ENCODE peak calls at places on chromosome 4, in ten cellular contexts. E, N, X, K, J, O, M, P, U and W are unnamed samples.

GRCh38 chr4:184168406-184169019 is 49.2 kb downstream of the ENPP6 start:
- DNase-seq in E (peak), N (peak), X (peak), K (no peak), J (peak), O (peak), M (peak), P (peak), U (peak), W (peak)

GRCh38 chr4:186132577-186133277 is 28.2 kb downstream of the FAM149A start:
- DNase-seq in E (peak), N (peak), X (no peak), K (no peak), J (no peak), O (peak), M (peak), P (peak), U (no peak), W (peak)

GRCh38 chr4:8601086-8601485 is 8.5 kb downstream of the CPZ start:
- DNase-seq in E (no peak), N (no peak), X (no peak), K (no peak), J (peak), O (no peak), M (no peak), P (no peak), U (no peak), W (no peak)

GRCh38 chr4:86909945-86910344 is 17.7 kb upstream of the C4orf36 start:
- DNase-seq in E (no peak), N (no peak), X (no peak), K (no peak), J (no peak), O (no peak), M (no peak), P (no peak), U (no peak), W (no peak)

GRCh38 chr4:182608525-182608924 is 308.7 kb downstream of the DCTD start:
- DNase-seq in E (no peak), N (no peak), X (no peak), K (no peak), J (peak), O (no peak), M (no peak), P (no peak), U (no peak), W (no peak)

GRCh38 chr4:40448875-40449274 is 113.7 kb downstream of the CHRNA9 start:
- DNase-seq in E (no peak), N (no peak), X (no peak), K (no peak), J (no peak), O (peak), M (peak), P (peak), U (no peak), W (no peak)

GRCh38 chr4:103092245-103092644 is 7.4 kb downstream of the BDH2 start:
- DNase-seq in E (no peak), N (no peak), X (no peak), K (no peak), J (no peak), O (no peak), M (no peak), P (no peak), U (no peak), W (no peak)

GRCh38 chr4:4781936-4782754 is 77.3 kb upstream of the MSX1 start:
- DNase-seq in E (peak), N (no peak), X (no peak), K (no peak), J (no peak), O (no peak), M (peak), P (no peak), U (no peak), W (no peak)

GRCh38 chr4:183700407-183700806 is 41.3 kb downstream of the TRAPPC11 start:
- DNase-seq in E (no peak), N (no peak), X (no peak), K (no peak), J (no peak), O (no peak), M (peak), P (peak), U (no peak), W (no peak)

GRCh38 chr4:26310264-26310663 is 10.6 kb upstream of the RBPJ start:
- DNase-seq in E (no peak), N (no peak), X (no peak), K (no peak), J (no peak), O (no peak), M (no peak), P (no peak), U (no peak), W (no peak)

GRCh38 chr4:128220286-128221235 is 67.1 kb downstream of the PGRMC2 start:
- DNase-seq in E (peak), N (no peak), X (no peak), K (no peak), J (no peak), O (peak), M (peak), P (peak), U (no peak), W (peak)

GRCh38 chr4:165700855-165701254 is 172.2 kb upstream of the TLL1 start:
- DNase-seq in E (no peak), N (no peak), X (no peak), K (no peak), J (no peak), O (peak), M (peak), P (peak), U (no peak), W (no peak)

GRCh38 chr4:68904786-68905185 is 46.8 kb downstream of the UGT2A3 start:
- DNase-seq in E (no peak), N (no peak), X (no peak), K (no peak), J (no peak), O (no peak), M (peak), P (peak), U (no peak), W (no peak)

GRCh38 chr4:90159193-90159592 is 32.0 kb downstream of the CCSER1 start:
- DNase-seq in E (no peak), N (no peak), X (no peak), K (no peak), J (no peak), O (no peak), M (peak), P (peak), U (no peak), W (no peak)

GRCh38 chr4:122764071-122764807 is 31.7 kb downstream of the BBS12 start:
- DNase-seq in E (peak), N (no peak), X (no peak), K (no peak), J (no peak), O (no peak), M (peak), P (peak), U (no peak), W (no peak)

GRCh38 chr4:7191546-7192251 is 639 bp upstream of the SORCS2 start:
- DNase-seq in E (no peak), N (no peak), X (no peak), K (no peak), J (peak), O (no peak), M (no peak), P (no peak), U (peak), W (no peak)

GRCh38 chr4:41532880-41533279 is 5.1 kb upstream of the LIMCH1 start:
- DNase-seq in E (peak), N (no peak), X (no peak), K (no peak), J (no peak), O (no peak), M (no peak), P (no peak), U (no peak), W (no peak)

GRCh38 chr4:1987296-1987695 is 21.5 kb downstream of the NELFA start:
- DNase-seq in E (no peak), N (no peak), X (no peak), K (no peak), J (no peak), O (no peak), M (no peak), P (no peak), U (no peak), W (no peak)

GRCh38 chr4:5472166-5472565 is 236.2 kb downstream of the EVC2 start:
- DNase-seq in E (no peak), N (no peak), X (no peak), K (no peak), J (no peak), O (no peak), M (no peak), P (no peak), U (no peak), W (no peak)

GRCh38 chr4:3386486-3386885 is 55.3 kb upstream of the HGFAC start:
- DNase-seq in E (no peak), N (no peak), X (no peak), K (peak), J (no peak), O (no peak), M (peak), P (no peak), U (no peak), W (no peak)

GRCh38 chr4:89021678-89022077 is 35.3 kb downstream of the FAM13A start:
- DNase-seq in E (peak), N (no peak), X (no peak), K (no peak), J (no peak), O (no peak), M (no peak), P (no peak), U (no peak), W (no peak)

GRCh38 chr4:41189076-41189475 is 25.3 kb downstream of the APBB2 start:
- DNase-seq in E (no peak), N (no peak), X (no peak), K (no peak), J (no peak), O (no peak), M (no peak), P (no peak), U (no peak), W (no peak)

GRCh38 chr4:128782076-128782715 is 27.3 kb upstream of the JADE1 start:
- DNase-seq in E (peak), N (no peak), X (peak), K (no peak), J (no peak), O (peak), M (no peak), P (peak), U (no peak), W (no peak)

GRCh38 chr4:158250321-158250720 is 40.0 kb downstream of the TMEM144 start:
- DNase-seq in E (no peak), N (no peak), X (no peak), K (no peak), J (no peak), O (no peak), M (no peak), P (no peak), U (no peak), W (no peak)

GRCh38 chr4:158255727-158256324 is 45.5 kb downstream of the TMEM144 start:
- DNase-seq in E (peak), N (peak), X (no peak), K (no peak), J (no peak), O (peak), M (peak), P (peak), U (no peak), W (peak)

GRCh38 chr4:158254328-158254727 is 44.0 kb downstream of the TMEM144 start:
- DNase-seq in E (no peak), N (no peak), X (no peak), K (no peak), J (no peak), O (no peak), M (no peak), P (no peak), U (no peak), W (no peak)

DNA sequence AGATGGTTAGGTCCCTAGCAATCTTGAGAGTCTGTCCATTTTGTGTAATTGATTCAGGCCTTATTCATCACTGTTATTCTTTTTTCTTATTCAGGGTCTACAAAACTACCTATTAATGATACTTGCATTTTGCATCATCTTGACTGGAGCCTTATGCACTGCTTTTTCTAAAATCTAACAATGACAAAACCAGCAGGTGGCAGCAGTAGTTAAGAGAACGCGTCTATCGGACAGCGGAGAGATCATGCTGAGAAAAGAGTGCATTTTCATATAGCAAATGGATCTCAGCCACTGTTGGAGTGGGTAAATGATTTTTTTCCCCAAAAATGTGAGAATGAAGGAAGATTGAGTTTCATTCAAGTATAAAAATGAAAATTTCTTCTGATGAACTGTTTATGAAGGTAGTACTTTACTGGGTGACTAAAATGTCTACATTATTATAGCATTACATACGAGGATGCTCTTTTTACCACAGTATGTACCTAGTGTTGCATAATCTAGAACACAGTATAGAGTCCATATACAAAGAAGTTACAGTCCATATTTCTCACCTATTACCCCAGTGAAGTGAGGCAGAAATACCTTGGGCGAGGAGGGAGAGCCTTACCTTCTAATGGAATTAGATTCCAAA is 43.2 kb downstream of the TMEM144 start:
- DNase-seq in E (peak), N (peak), X (no peak), K (no peak), J (no peak), O (peak), M (peak), P (peak), U (no peak), W (peak)
- H3K4me3 ChIP-seq in E (no peak), N (no peak), X (no peak), K (no peak), J (no peak), O (no peak), M (no peak), P (no peak), U (no peak), W (no peak)

GRCh38 chr4:18980516-18981233 is 959.1 kb upstream of the LCORL start:
- DNase-seq in E (no peak), N (no peak), X (no peak), K (no peak), J (no peak), O (no peak), M (peak), P (peak), U (no peak), W (no peak)
- H3K4me3 ChIP-seq in E (no peak), N (no peak), X (no peak), K (no peak), J (no peak), O (no peak), M (no peak), P (no peak), U (no peak), W (no peak)

GRCh38 chr4:82042042-82042441 is 331.7 kb downstream of the HNRNPD start:
- DNase-seq in E (no peak), N (no peak), X (no peak), K (no peak), J (no peak), O (no peak), M (peak), P (no peak), U (no peak), W (no peak)

GRCh38 chr4:82045267-82045666 is 328.5 kb downstream of the HNRNPD start:
- DNase-seq in E (no peak), N (no peak), X (no peak), K (no peak), J (no peak), O (no peak), M (no peak), P (no peak), U (no peak), W (no peak)

GRCh38 chr4:82044141-82044993 is 329.4 kb downstream of the HNRNPD start:
- DNase-seq in E (peak), N (peak), X (peak), K (peak), J (peak), O (peak), M (peak), P (peak), U (peak), W (no peak)

GRCh38 chr4:82043809-82044137 is 330.0 kb downstream of the HNRNPD start:
- DNase-seq in E (no peak), N (no peak), X (no peak), K (peak), J (no peak), O (no peak), M (no peak), P (no peak), U (peak), W (no peak)

GRCh38 chr4:82043081-82043808 is 330.5 kb downstream of the HNRNPD start:
- DNase-seq in E (no peak), N (no peak), X (no peak), K (no peak), J (no peak), O (no peak), M (peak), P (no peak), U (no peak), W (no peak)
- H3K4me3 ChIP-seq in E (no peak), N (peak), X (peak), K (no peak), J (peak), O (no peak), M (peak), P (no peak), U (peak), W (no peak)

DNA sequence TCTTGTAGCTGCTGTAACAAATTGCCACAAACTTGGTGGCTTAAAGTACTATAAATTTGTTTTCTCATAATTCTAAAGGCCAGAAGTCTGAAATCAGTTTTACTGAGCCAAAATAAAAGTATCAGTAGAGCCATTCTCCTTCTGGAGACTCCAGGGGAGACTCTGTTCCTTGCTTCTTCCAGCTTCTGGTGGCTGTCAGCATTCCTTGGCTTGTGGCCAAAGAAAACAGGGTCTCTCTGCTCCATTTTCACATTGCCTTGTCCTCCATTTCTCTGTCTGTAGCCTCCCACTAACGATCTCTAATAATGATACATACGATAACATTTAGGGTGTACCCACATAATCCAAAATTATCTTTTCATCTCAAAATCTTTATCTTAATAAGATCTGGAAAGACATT is 200.4 kb downstream of the MAB21L2 start:
- DNase-seq in E (peak), N (no peak), X (no peak), K (no peak), J (no peak), O (no peak), M (no peak), P (no peak), U (no peak), W (peak)
- H3K4me3 ChIP-seq in E (no peak), N (no peak), X (no peak), K (no peak), J (no peak), O (no peak), M (no peak), P (no peak), U (no peak), W (no peak)

DNA sequence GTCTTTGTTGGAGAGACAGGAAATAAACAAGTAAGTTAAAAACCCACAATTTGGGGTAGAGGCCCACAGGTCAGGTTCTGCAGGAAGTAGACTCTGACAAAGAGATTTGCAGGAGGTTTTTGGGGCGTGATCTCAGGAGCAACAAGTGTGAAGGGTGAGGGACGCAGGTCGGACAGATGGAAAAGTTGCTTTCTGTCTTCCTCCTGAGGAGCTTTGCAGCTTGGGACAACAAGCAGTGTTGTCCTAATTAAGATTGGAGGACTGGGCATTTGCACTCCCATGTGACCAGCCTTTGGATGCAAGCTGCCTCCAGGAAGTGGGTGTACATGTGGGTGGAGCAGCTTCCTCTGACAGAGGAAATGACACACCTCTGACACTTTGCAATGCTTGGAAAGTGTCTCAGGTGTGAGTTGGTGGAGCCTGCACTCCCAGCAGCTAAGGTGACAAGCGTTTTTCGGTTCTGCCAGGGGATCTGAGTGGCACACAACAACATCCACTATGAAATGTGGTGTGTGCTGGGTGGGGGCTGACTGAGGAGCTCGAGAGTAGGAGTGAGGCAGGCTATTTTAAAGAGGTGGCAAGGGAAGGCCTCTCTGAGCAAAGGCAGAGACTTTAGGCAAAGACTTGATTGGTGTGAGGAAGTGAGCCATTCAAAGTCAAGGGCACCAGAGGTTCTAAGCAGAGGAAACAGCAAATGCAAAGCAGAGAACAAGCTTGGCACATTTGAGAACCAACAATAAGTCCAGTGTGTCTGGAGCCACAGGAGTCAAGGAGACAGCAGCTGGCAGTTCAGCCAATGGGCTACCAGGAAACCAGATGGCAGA is 339.8 kb upstream of the GATB start:
- DNase-seq in E (no peak), N (no peak), X (no peak), K (no peak), J (no peak), O (no peak), M (peak), P (peak), U (no peak), W (no peak)
- H3K4me3 ChIP-seq in E (no peak), N (no peak), X (no peak), K (no peak), J (no peak), O (no peak), M (no peak), P (peak), U (no peak), W (no peak)

DNA sequence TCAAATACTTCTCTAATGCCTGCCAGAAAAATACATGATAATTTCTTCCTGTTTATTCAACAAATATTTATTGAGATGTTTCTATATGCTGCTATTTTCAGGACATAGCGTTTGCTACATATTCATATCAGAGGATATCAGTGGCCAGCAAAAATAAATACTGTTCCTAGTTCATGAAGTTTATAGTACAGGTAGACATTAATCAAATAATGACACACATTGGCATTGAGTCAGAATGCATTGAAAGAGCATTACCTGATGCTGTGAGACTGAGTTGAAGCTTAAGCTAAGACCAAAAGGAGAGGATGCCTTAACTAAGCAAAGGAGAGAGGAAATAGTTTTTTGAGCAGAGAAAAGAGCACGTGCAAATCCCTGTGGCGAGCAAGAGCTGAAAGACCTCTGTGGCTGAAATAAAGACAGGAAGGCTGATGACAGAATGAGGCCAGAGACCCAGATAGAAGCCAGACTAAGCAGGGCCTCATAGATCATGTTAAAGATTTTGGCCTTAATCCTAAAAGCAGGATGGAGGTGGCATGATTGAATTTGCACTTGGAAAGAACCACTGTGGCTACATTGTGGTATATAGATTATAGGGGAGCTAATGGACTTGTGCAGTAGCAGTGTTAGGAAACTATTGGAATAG is 36.2 kb downstream of the FAM241A start:
- DNase-seq in E (no peak), N (no peak), X (no peak), K (no peak), J (no peak), O (no peak), M (peak), P (peak), U (no peak), W (no peak)
- H3K4me3 ChIP-seq in E (no peak), N (no peak), X (no peak), K (no peak), J (no peak), O (no peak), M (no peak), P (no peak), U (no peak), W (no peak)